ENCODE peak calls at places on chromosomes 2 and 18, in eight cellular contexts. V, W, A, U, Z, O, I and T are unnamed samples. For H3K9me3, the result is how much of the 10 kb centered on the place peaks cover.

GRCh38 chr2:102258025-102258385 is 53.4 kb upstream of the IL1RL1 start:
- DNase-seq in V (peak), W (no peak), A (no peak), U (no peak), Z (no peak), O (no peak), I (no peak), T (no peak)

GRCh38 chr2:194883711-194884110 is 773.3 kb upstream of the SLC39A10 start:
- DNase-seq in V (no peak), W (no peak), A (no peak), U (no peak), Z (no peak), O (no peak), I (no peak), T (no peak)

GRCh38 chr2:18065264-18065663 is 186.8 kb downstream of the KCNS3 start:
- DNase-seq in V (no peak), W (no peak), A (no peak), U (no peak), Z (no peak), O (no peak), I (no peak), T (no peak)

GRCh38 chr2:120670371-120670770 is 65.3 kb upstream of the GLI2 start:
- DNase-seq in V (no peak), W (no peak), A (no peak), U (no peak), Z (no peak), O (no peak), I (no peak), T (no peak)

GRCh38 chr2:81624825-81625224 is 1320.3 kb upstream of the LRRTM1 start:
- DNase-seq in V (no peak), W (no peak), A (no peak), U (no peak), Z (no peak), O (no peak), I (no peak), T (no peak)

GRCh38 chr2:105261061-105261460 is 19.5 kb downstream of the GPR45 start:
- DNase-seq in V (no peak), W (no peak), A (no peak), U (no peak), Z (no peak), O (peak), I (no peak), T (no peak)

GRCh38 chr2:222380456-222380855 is 43.9 kb upstream of the SGPP2 start:
- DNase-seq in V (no peak), W (no peak), A (no peak), U (no peak), Z (no peak), O (no peak), I (no peak), T (no peak)

GRCh38 chr18:24089059-24089458 is 49.8 kb upstream of the CABYR start:
- DNase-seq in V (no peak), W (peak), A (no peak), U (no peak), Z (no peak), O (no peak), I (no peak), T (no peak)

GRCh38 chr2:56334622-56335021 is 150.8 kb downstream of the CCDC85A start:
- DNase-seq in V (no peak), W (no peak), A (no peak), U (no peak), Z (no peak), O (no peak), I (no peak), T (no peak)

GRCh38 chr2:201472411-201472810 is 20.9 kb downstream of the STRADB start:
- DNase-seq in V (no peak), W (no peak), A (no peak), U (no peak), Z (no peak), O (no peak), I (no peak), T (no peak)

GRCh38 chr2:64168231-64168630 is 24.0 kb upstream of the PELI1 start:
- DNase-seq in V (no peak), W (no peak), A (no peak), U (no peak), Z (no peak), O (no peak), I (no peak), T (no peak)

GRCh38 chr2:77268626-77269025 is 253.6 kb downstream of the LRRTM4 start:
- DNase-seq in V (no peak), W (no peak), A (no peak), U (no peak), Z (no peak), O (no peak), I (no peak), T (no peak)

GRCh38 chr2:66547113-66547512 is 112.2 kb downstream of the MEIS1 start:
- DNase-seq in V (no peak), W (no peak), A (no peak), U (no peak), Z (no peak), O (no peak), I (no peak), T (no peak)

GRCh38 chr2:45269149-45269793 is 260.0 kb upstream of the SIX2 start:
- DNase-seq in V (no peak), W (peak), A (peak), U (no peak), Z (no peak), O (no peak), I (no peak), T (no peak)

GRCh38 chr2:188902906-188903305 is 71.3 kb upstream of the COL3A1 start:
- DNase-seq in V (no peak), W (peak), A (no peak), U (no peak), Z (no peak), O (no peak), I (no peak), T (no peak)

GRCh38 chr2:43676322-43677050 is at the start of gene C1GALT1C1L:
- DNase-seq in V (no peak), W (peak), A (no peak), U (peak), Z (peak), O (peak), I (peak), T (peak)

GRCh38 chr18:38170845-38171244 is 605.2 kb upstream of the CELF4 start:
- DNase-seq in V (no peak), W (no peak), A (no peak), U (no peak), Z (no peak), O (no peak), I (no peak), T (no peak)

GRCh38 chr2:8827729-8828128 is 9.7 kb downstream of the KIDINS220 start:
- DNase-seq in V (no peak), W (no peak), A (no peak), U (no peak), Z (no peak), O (no peak), I (no peak), T (no peak)

GRCh38 chr2:224837558-224837957 is 121.4 kb upstream of the CCDC195 start:
- DNase-seq in V (no peak), W (peak), A (no peak), U (no peak), Z (no peak), O (no peak), I (no peak), T (no peak)

GRCh38 chr2:209901187-209901586 is 101.3 kb upstream of the RPE start:
- DNase-seq in V (no peak), W (no peak), A (no peak), U (no peak), Z (no peak), O (no peak), I (no peak), T (no peak)

GRCh38 chr2:58762176-58762781 is 521.2 kb upstream of the FANCL start:
- DNase-seq in V (peak), W (peak), A (peak), U (peak), Z (no peak), O (peak), I (no peak), T (peak)

GRCh38 chr2:75076088-75076487 is 117.6 kb downstream of the POLE4 start:
- DNase-seq in V (no peak), W (no peak), A (no peak), U (no peak), Z (no peak), O (no peak), I (no peak), T (no peak)

GRCh38 chr2:97775074-97775473 is 61.7 kb downstream of the ZAP70 start:
- DNase-seq in V (no peak), W (no peak), A (peak), U (no peak), Z (no peak), O (no peak), I (peak), T (no peak)

GRCh38 chr2:202337706-202338346 is 38.3 kb upstream of the BMPR2 start:
- DNase-seq in V (no peak), W (no peak), A (no peak), U (no peak), Z (no peak), O (no peak), I (no peak), T (no peak)

GRCh38 chr2:19898592-19899329 is 3.0 kb downstream of the TTC32 start:
- DNase-seq in V (no peak), W (no peak), A (no peak), U (no peak), Z (no peak), O (no peak), I (no peak), T (no peak)

GRCh38 chr2:233811732-233812131 is 33.6 kb downstream of the MROH2A start:
- DNase-seq in V (no peak), W (no peak), A (peak), U (no peak), Z (no peak), O (no peak), I (peak), T (no peak)

GRCh38 chr2:174117951-174118930 is 130.1 kb downstream of the OLA1 start:
- DNase-seq in V (no peak), W (peak), A (no peak), U (no peak), Z (no peak), O (no peak), I (no peak), T (no peak)

GRCh38 chr2:43160778-43161177 is 65.6 kb downstream of the ZFP36L2 start:
- DNase-seq in V (no peak), W (no peak), A (no peak), U (no peak), Z (no peak), O (peak), I (no peak), T (peak)

GRCh38 chr2:27832396-27832795 is 57.8 kb downstream of the RBKS start:
- DNase-seq in V (no peak), W (peak), A (no peak), U (no peak), Z (no peak), O (no peak), I (no peak), T (no peak)

GRCh38 chr18:11110509-11110908 is 38.9 kb downstream of the PIEZO2 start:
- DNase-seq in V (no peak), W (no peak), A (no peak), U (no peak), Z (no peak), O (no peak), I (no peak), T (no peak)

GRCh38 chr2:3558205-3559014 is at the start of gene RNASEH1:
- DNase-seq in V (peak), W (peak), A (peak), U (peak), Z (peak), O (peak), I (peak), T (peak)

GRCh38 chr2:3557588-3558204 is 437 bp downstream of the RNASEH1 start:
- DNase-seq in V (no peak), W (peak), A (no peak), U (no peak), Z (no peak), O (no peak), I (no peak), T (no peak)

GRCh38 chr2:3553946-3554345 is 4.2 kb downstream of the RNASEH1 start:
- DNase-seq in V (no peak), W (no peak), A (no peak), U (no peak), Z (no peak), O (no peak), I (no peak), T (no peak)
- H3K9me3 ChIP-seq in V (under half), W (under half), A (under half), U (under half), Z (under half), O (under half), I (under half), T (under half)

GRCh38 chr2:179252439-179252838 is 12.2 kb downstream of the SESTD1 start:
- DNase-seq in V (no peak), W (no peak), A (no peak), U (no peak), Z (no peak), O (no peak), I (no peak), T (no peak)
- H3K9me3 ChIP-seq in V (under half), W (under half), A (under half), U (under half), Z (under half), O (under half), I (under half), T (under half)

GRCh38 chr2:132462242-132462641 is 45.6 kb downstream of the GPR39 start:
- DNase-seq in V (no peak), W (no peak), A (no peak), U (no peak), Z (no peak), O (no peak), I (no peak), T (no peak)

GRCh38 chr2:132463719-132464118 is 47.1 kb downstream of the GPR39 start:
- DNase-seq in V (no peak), W (no peak), A (no peak), U (no peak), Z (no peak), O (no peak), I (no peak), T (no peak)

GRCh38 chr2:132466428-132467028 is 49.9 kb downstream of the GPR39 start:
- DNase-seq in V (no peak), W (no peak), A (no peak), U (no peak), Z (no peak), O (no peak), I (no peak), T (no peak)

GRCh38 chr2:132469095-132469494 is 52.5 kb downstream of the GPR39 start:
- DNase-seq in V (no peak), W (no peak), A (no peak), U (no peak), Z (no peak), O (no peak), I (no peak), T (no peak)

DNA sequence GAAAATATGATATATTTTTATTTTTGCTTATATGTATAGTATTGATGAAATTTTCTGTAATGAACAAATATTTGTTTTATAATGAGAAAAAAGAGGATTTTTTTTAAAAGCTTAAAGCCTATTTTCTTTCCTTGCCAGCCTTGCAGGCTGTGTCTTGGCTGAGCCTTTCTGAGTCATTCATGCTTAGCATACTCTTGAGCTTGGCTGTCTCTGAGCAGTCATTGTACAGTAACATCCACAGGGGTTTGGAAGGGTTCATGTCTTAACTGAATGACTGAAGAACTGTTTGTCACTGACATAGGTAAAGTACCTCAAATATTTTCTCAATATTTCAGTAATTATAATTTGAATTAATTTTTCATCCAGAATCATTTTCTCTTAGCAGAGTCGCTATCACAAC is 49.3 kb downstream of the GPR39 start:
- DNase-seq in V (no peak), W (no peak), A (no peak), U (no peak), Z (no peak), O (no peak), I (no peak), T (no peak)
- H3K9me3 ChIP-seq in V (under half), W (under half), A (half or more), U (under half), Z (under half), O (under half), I (under half), T (under half)

GRCh38 chr2:434625-435024 is 146.7 kb upstream of the ALKAL2 start:
- DNase-seq in V (no peak), W (no peak), A (no peak), U (no peak), Z (no peak), O (no peak), I (no peak), T (no peak)
- H3K9me3 ChIP-seq in V (under half), W (under half), A (under half), U (under half), Z (under half), O (under half), I (under half), T (under half)

DNA sequence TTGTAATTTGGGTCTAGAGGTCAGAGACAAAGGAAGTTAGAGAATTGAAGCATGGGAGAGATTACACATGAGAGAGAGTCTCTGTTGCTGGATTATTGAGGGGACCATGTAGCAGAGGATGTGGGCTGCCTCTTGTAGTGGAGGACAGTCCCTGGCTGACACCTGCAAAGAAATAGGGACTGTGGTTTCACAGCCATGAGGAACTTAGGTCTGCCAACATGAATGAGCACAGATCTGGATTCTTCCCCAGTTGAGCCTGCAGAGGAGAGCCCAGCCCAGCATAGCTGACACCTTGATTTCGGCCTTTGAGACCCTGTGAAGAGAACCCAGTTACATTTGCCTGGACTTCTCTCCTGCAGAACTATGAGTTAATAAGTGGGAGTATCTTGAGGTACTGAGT is 179.5 kb upstream of the TWIST2 start:
- DNase-seq in V (no peak), W (no peak), A (peak), U (no peak), Z (no peak), O (no peak), I (no peak), T (no peak)
- H3K9me3 ChIP-seq in V (under half), W (under half), A (under half), U (under half), Z (under half), O (under half), I (under half), T (under half)

DNA sequence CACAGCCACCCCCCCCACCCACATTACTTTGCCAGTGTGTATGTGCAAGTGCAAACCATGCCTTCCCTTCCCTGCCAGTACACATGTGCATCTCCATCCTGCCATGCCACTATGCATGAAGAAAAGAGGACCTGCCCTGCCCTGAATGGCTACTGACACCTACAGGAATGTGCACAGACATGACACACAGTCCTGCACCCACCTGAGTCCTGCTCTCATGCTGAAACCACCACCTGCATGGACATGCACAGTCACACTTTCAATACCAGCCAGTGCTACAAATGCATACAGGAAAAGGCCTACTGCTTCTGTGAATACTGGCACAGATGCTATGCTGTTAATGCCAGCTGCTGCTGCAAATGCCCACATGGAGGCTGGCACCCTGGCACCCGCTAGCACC is 334.4 kb upstream of the DLGAP1 start:
- DNase-seq in V (no peak), W (no peak), A (no peak), U (no peak), Z (no peak), O (no peak), I (no peak), T (no peak)
- H3K9me3 ChIP-seq in V (under half), W (under half), A (under half), U (under half), Z (under half), O (under half), I (under half), T (under half)

GRCh38 chr18:43870626-43871025 is 593.3 kb upstream of the SYT4 start:
- DNase-seq in V (no peak), W (no peak), A (no peak), U (no peak), Z (no peak), O (no peak), I (no peak), T (no peak)
- H3K9me3 ChIP-seq in V (under half), W (under half), A (under half), U (under half), Z (under half), O (under half), I (under half), T (under half)